ENCODE peak calls at places on chromosomes 1 and 21, in ten cellular contexts. V is IMR-90; F is tibial artery; Z is pancreas; U is lung; O is HL-60; M is mammary epithelial cell; Q is upper lobe of right lung; Y is A549; J is CD8-positive, alpha-beta T cell. B is an unnamed sample.

GRCh38 chr1:25543425-25544242 is at the start of gene LDLRAP1:
- DNase-seq in V (peak), F (peak), Z (peak), U (peak), O (peak), M (peak), Q (peak), Y (peak), J (peak), B (no peak)

GRCh38 chr1:234776256-234776874 is 166.4 kb upstream of the IRF2BP2 start:
- DNase-seq in V (no peak), F (no peak), Z (peak), U (no peak), O (no peak), M (no peak), Q (no peak), Y (no peak), J (no peak), B (no peak)

GRCh38 chr1:230124187-230125128 is 57.4 kb downstream of the GALNT2 start:
- DNase-seq in V (no peak), F (no peak), Z (no peak), U (no peak), O (no peak), M (no peak), Q (no peak), Y (no peak), J (no peak), B (no peak)

GRCh38 chr1:203117611-203118575 is 9.6 kb upstream of the ADORA1 start:
- DNase-seq in V (peak), F (peak), Z (peak), U (peak), O (no peak), M (peak), Q (peak), Y (peak), J (peak), B (no peak)

GRCh38 chr1:236394905-236395779 is 1.1 kb downstream of the EDARADD start:
- DNase-seq in V (no peak), F (no peak), Z (peak), U (no peak), O (peak), M (peak), Q (no peak), Y (peak), J (peak), B (no peak)

GRCh38 chr1:37697090-37697489 is 4.8 kb downstream of the CDCA8 start:
- DNase-seq in V (no peak), F (no peak), Z (no peak), U (no peak), O (no peak), M (no peak), Q (no peak), Y (no peak), J (no peak), B (no peak)

GRCh38 chr1:166165661-166166399 is 971 bp downstream of the FAM78B start:
- DNase-seq in V (no peak), F (peak), Z (peak), U (no peak), O (no peak), M (peak), Q (no peak), Y (peak), J (no peak), B (no peak)

GRCh38 chr1:68542586-68542985 is 45.7 kb upstream of the DEPDC1 start:
- DNase-seq in V (no peak), F (no peak), Z (no peak), U (no peak), O (no peak), M (peak), Q (no peak), Y (no peak), J (no peak), B (no peak)

GRCh38 chr1:112457241-112457640 is 51.5 kb upstream of the WNT2B start:
- DNase-seq in V (peak), F (no peak), Z (no peak), U (no peak), O (no peak), M (no peak), Q (no peak), Y (no peak), J (no peak), B (no peak)

GRCh38 chr1:2415337-2415736 is 3.0 kb upstream of the PEX10 start:
- DNase-seq in V (no peak), F (no peak), Z (peak), U (no peak), O (no peak), M (no peak), Q (no peak), Y (no peak), J (peak), B (no peak)

GRCh38 chr1:6634278-6635052 is 9.8 kb downstream of the THAP3 start:
- DNase-seq in V (peak), F (peak), Z (peak), U (peak), O (no peak), M (peak), Q (peak), Y (peak), J (peak), B (no peak)
- TF ChIP-seq CTCF in V (peak), F (peak), Z (peak), U (no peak), O (peak), M (peak), Q (peak), Y (peak), J (peak), B (peak)

DNA sequence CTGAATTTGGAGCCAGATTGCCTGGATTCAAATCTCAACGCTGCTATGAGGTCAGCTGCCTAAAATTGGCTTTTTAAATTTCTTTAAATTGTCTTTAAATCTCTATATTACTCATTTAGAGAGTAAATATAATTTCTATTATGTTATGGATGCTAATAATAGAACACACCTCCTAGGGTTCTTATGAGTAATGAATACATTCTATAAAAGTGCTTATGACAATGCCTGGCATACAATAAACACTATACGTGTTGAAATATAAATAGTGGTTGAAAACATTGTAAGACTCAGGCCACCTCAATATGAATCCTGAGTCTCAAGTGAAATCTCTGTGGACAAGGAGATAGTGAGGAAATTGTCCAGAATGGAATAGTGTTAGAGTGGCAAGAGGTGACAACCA is 31.0 kb upstream of the PHGDH start:
- DNase-seq in V (no peak), F (no peak), Z (no peak), U (no peak), O (no peak), M (no peak), Q (no peak), Y (no peak), J (no peak), B (no peak)
- H3K4me3 ChIP-seq in V (no peak), F (no peak), Z (no peak), U (no peak), O (no peak), M (no peak), Q (no peak), Y (no peak), J (no peak), B (no peak)

DNA sequence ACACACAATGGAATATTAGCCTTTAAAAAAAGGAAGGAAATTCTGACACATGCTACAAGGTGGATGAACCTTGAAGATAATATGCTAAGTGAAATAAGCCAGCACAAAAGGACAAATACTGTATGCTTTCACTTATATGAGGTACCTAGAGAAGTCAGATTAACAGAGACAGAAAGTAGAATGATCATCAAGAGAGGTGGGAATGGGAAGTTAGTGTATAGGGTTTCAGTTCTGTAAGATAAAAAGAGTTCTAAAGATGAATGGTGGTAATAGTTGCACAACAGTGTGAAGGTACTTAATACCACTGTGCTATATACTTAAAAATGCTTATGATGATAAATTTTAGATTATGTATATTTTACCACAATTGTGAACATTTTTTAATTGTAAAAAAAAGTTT is 7.2 kb downstream of the RPAP2 start:
- DNase-seq in V (no peak), F (no peak), Z (no peak), U (no peak), O (peak), M (no peak), Q (no peak), Y (no peak), J (no peak), B (no peak)
- H3K27ac ChIP-seq in V (no peak), F (no peak), Z (no peak), U (no peak), O (no peak), M (no peak), Q (no peak), Y (no peak), J (no peak), B (no peak)

DNA sequence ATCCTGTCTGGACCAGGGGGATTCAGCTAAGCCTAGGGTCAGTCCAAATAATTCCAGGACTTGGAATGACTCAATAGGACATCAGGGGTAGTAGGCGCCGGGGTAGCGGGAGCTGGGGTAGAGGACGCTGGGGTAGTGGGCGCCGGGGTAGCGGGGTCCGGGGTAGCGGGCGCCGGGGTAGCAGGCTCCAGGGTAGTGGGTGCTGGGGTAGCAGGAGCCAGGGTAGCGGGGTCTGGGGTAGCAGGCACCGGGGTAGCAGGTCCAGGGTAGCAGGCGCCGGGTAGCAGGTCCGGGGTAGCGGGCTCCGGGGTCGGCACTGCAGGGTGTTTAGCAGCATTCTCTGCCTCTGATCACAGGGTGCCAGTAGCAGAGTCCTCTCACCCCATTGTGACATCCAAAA is 248.9 kb downstream of the KCNJ6 start:
- DNase-seq in V (no peak), F (no peak), Z (no peak), U (no peak), O (no peak), M (no peak), Q (no peak), Y (no peak), J (no peak), B (no peak)
- TF ChIP-seq CTCF in V (no peak), F (no peak), Z (no peak), U (no peak), O (no peak), M (no peak), Q (no peak), Y (no peak), J (no peak), B (no peak)

GRCh38 chr21:31557421-31557955 is 102.0 kb upstream of the SOD1 start:
- DNase-seq in V (no peak), F (no peak), Z (no peak), U (no peak), O (no peak), M (no peak), Q (peak), Y (no peak), J (peak), B (no peak)
- H3K4me3 ChIP-seq in V (no peak), F (no peak), Z (peak), U (no peak), O (no peak), M (peak), Q (peak), Y (peak), J (peak), B (peak)

GRCh38 chr1:9384751-9385245 is 92.1 kb downstream of the SPSB1 start:
- DNase-seq in V (no peak), F (peak), Z (no peak), U (no peak), O (no peak), M (no peak), Q (no peak), Y (peak), J (no peak), B (no peak)
- H3K27ac ChIP-seq in V (no peak), F (peak), Z (no peak), U (peak), O (no peak), M (no peak), Q (no peak), Y (peak), J (no peak), B (peak)

DNA sequence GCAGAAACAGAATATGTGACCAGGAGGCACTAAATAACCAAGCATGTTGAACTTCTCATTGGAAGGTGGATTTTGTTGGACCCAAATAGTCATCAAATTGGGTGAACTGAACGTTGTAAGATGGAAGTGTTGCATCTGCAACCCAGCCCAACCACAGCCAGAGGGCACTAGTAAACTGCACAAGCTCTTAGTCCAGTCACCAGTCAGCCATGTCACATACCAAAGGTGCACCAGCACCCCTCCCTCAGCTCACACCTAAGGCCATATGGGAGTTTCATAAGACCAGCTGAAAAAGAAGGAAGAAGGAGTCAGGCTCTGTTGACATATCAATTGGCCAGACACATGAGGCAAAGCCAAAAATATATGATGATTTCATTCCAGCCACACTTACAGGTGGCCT is 481.7 kb upstream of the NR5A2 start:
- DNase-seq in V (no peak), F (no peak), Z (no peak), U (no peak), O (no peak), M (peak), Q (no peak), Y (peak), J (no peak), B (no peak)
- TF ChIP-seq CTCF in V (peak), F (no peak), Z (no peak), U (no peak), O (peak), M (peak), Q (peak), Y (peak), J (no peak), B (no peak)

GRCh38 chr1:175208773-175209492 is 16.4 kb upstream of the KIAA0040 start:
- DNase-seq in V (no peak), F (no peak), Z (no peak), U (no peak), O (no peak), M (no peak), Q (no peak), Y (no peak), J (peak), B (no peak)
- H3K4me3 ChIP-seq in V (no peak), F (no peak), Z (no peak), U (no peak), O (no peak), M (no peak), Q (no peak), Y (no peak), J (peak), B (no peak)

DNA sequence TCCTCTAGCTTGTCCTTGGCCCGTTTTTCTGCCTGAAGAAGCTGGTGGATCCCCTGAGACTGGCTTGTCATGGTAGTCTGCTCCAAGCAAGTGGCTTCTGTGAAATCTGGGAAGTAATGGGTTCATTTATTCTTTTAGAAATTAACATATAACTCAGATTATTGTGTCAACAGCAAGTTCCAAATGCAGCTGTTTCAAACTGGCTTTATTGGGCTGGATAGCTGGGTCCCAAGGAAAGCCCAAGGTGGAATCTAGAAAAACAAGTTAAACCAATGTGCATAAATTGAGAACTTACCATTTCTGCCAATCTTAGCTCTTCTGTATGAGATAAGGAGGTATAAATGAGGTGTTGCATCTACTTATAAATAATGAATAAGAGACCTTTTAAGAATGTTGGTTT is at the start of gene ATP6V1G3:
- DNase-seq in V (no peak), F (no peak), Z (no peak), U (no peak), O (no peak), M (no peak), Q (no peak), Y (no peak), J (no peak), B (no peak)
- H3K27ac ChIP-seq in V (no peak), F (no peak), Z (no peak), U (no peak), O (no peak), M (no peak), Q (no peak), Y (no peak), J (no peak), B (no peak)